ENCODE peak calls at places on chromosome 1, in six cellular contexts. S, H, Y, R, E and G are unnamed samples.

GRCh38 chr1:112619518-112620458 is at the start of gene CAPZA1:
- DNase-seq in H (peak; percentile 95), Y (peak; percentile 79), E (peak; percentile 61), R (peak; percentile 95), S (peak; percentile 90), G (peak; percentile 88)

GRCh38 chr1:186950547-186950946 is 121.8 kb downstream of the PLA2G4A start:
- DNase-seq in R (no peak), H (no peak), S (peak; percentile 31), E (no peak), Y (no peak), G (no peak)

GRCh38 chr1:220887202-220887867 is 8.1 kb downstream of the HLX start:
- DNase-seq in H (peak; percentile 75), Y (no peak), R (peak; percentile 57), E (no peak), S (no peak), G (peak; percentile 65)

GRCh38 chr1:41366428-41367101 is 5.3 kb downstream of the FOXO6 start:
- DNase-seq in Y (no peak), R (no peak), S (no peak), E (no peak), H (no peak), G (no peak)

GRCh38 chr1:108046021-108046420 is 81.0 kb upstream of the VAV3 start:
- DNase-seq in S (no peak), H (peak; percentile 72), R (no peak), Y (no peak), E (no peak), G (no peak)

GRCh38 chr1:36151845-36152203 is 2.5 kb upstream of the TRAPPC3 start:
- DNase-seq in R (no peak), H (no peak), S (no peak), Y (no peak), E (no peak), G (no peak)

GRCh38 chr1:53411541-53412152 is 47.6 kb upstream of the DMRTB1 start:
- DNase-seq in H (no peak), R (no peak), S (peak; percentile 25), Y (no peak), E (no peak), G (no peak)

GRCh38 chr1:212162635-212163034 is 122.6 kb upstream of the PPP2R5A start:
- DNase-seq in H (no peak), Y (no peak), R (peak; percentile 78), E (no peak), S (peak; percentile 80), G (no peak)

GRCh38 chr1:240691521-240692338 is 79.8 kb upstream of the GREM2 start:
- DNase-seq in S (peak; percentile 78), Y (peak; percentile 37), H (peak; percentile 80), E (peak; percentile 27), R (peak; percentile 63), G (peak; percentile 66)

GRCh38 chr1:235101558-235102258 is 26.9 kb downstream of the TOMM20 start:
- DNase-seq in Y (no peak), E (no peak), S (no peak), H (no peak), R (no peak), G (no peak)

GRCh38 chr1:87902830-87903614 is 574.3 kb downstream of the LMO4 start:
- DNase-seq in S (peak; percentile 73), Y (no peak), R (peak; percentile 95), H (no peak), E (no peak), G (no peak)

GRCh38 chr1:166062695-166063094 is 104.1 kb downstream of the FAM78B start:
- DNase-seq in Y (no peak), S (no peak), E (no peak), H (no peak), R (no peak), G (no peak)

GRCh38 chr1:68142461-68142860 is 89.9 kb downstream of the WLS start:
- DNase-seq in E (no peak), H (no peak), Y (no peak), S (peak; percentile 68), R (peak; percentile 54), G (no peak)

GRCh38 chr1:37892151-37893047 is 33.0 kb upstream of the MTF1 start:
- DNase-seq in S (peak; percentile 68), H (no peak), E (no peak), Y (no peak), R (peak; percentile 43), G (no peak)

GRCh38 chr1:236888126-236888525 is 93.0 kb downstream of the MTR start:
- DNase-seq in H (no peak), Y (no peak), R (no peak), S (no peak), E (no peak), G (no peak)

GRCh38 chr1:201302168-201302896 is 19.0 kb downstream of the PKP1 start:
- DNase-seq in E (no peak), Y (no peak), R (no peak), H (no peak), S (no peak), G (no peak)

GRCh38 chr1:153608742-153609584 is 4.0 kb downstream of the S100A16 start:
- DNase-seq in H (peak; percentile 83), E (peak; percentile 41), Y (peak; percentile 33), S (peak; percentile 95), R (peak; percentile 94), G (peak; percentile 91)

GRCh38 chr1:2564815-2565415 is 8.7 kb downstream of the TNFRSF14 start:
- DNase-seq in S (no peak), E (no peak), Y (no peak), R (no peak), H (no peak), G (no peak)

GRCh38 chr1:6506210-6507036 is 15.0 kb upstream of the PLEKHG5 start:
- DNase-seq in E (no peak), Y (no peak), H (no peak), S (no peak), R (no peak), G (no peak)

GRCh38 chr1:226062558-226063361 is at the start of gene H3-3A:
- DNase-seq in Y (peak; percentile 96), E (peak; percentile 82), H (peak; percentile 96), S (peak; percentile 90), R (peak; percentile 95), G (peak; percentile 95)

GRCh38 chr1:110600716-110601115 is 5.4 kb downstream of the KCNA2 start:
- DNase-seq in E (no peak), H (no peak), Y (no peak), R (no peak), S (no peak), G (no peak)

GRCh38 chr1:76219589-76219914 is 145.0 kb downstream of the ST6GALNAC3 start:
- DNase-seq in E (no peak), R (no peak), S (no peak), Y (no peak), H (no peak), G (no peak)

GRCh38 chr1:109485001-109485400 is 1.3 kb downstream of the ATXN7L2 start:
- DNase-seq in H (peak; percentile 48), E (no peak), S (no peak), R (no peak), Y (no peak), G (no peak)

GRCh38 chr1:53495608-53496345 is 36.6 kb downstream of the DMRTB1 start:
- DNase-seq in Y (no peak), E (no peak), R (no peak), S (peak; percentile 23), H (no peak), G (no peak)

DNA sequence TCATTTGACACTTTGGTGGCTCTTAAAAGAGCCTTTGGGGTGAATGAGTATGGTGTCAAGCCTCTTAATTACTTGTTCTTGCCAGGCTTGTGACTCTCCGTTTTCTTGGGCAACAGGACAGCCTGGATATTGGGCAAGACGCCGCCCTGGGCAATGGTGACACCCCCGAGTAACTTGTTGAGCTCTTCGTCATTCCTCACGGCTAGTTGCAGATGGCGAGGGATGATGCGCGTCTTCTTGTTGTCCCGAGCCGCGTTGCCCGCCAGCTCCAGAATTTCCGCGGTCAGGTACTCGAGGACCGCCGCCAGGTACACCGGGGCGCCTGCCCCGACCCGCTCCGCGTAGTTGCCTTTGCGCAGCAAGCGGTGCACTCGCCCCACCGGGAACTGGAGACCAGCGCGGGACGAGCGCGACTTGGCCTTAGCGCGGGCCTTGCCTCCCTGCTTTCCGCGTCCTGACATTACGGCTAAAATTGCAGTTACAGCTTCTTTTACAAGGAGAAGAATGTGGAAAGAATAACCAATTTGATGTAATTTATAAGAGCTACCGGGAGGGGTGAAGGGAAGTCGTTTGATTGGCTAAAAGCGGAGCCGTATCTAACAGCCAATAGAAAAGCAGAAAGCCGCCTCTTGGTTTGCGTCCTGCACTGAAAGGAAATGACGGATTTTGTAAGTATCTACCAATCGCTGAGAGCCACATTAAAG is 11.8 kb upstream of the BOLA1 start:
- DNase-seq in Y (peak; percentile 90), H (peak; percentile 99), R (peak; percentile 100), E (peak; percentile 88), S (peak; percentile 99), G (peak; percentile 91)
- H3K18ac ChIP-seq in Y (peak overlapping the region; percentile 96), H (peak overlapping the region; percentile 71), R (peak overlapping the region; percentile 88), E (peak overlapping the region; percentile 86), S (peak overlapping the region; percentile 71), G (peak overlapping the region; percentile 92)

GRCh38 chr1:183274836-183275235 is 88.8 kb downstream of the LAMC2 start:
- DNase-seq in E (no peak), Y (no peak), R (no peak), H (no peak), S (no peak), G (peak; percentile 14)
- H3K18ac ChIP-seq in E (no peak overlapping the region), Y (peak overlapping the region; percentile 62), R (no peak overlapping the region), H (peak overlapping the region; percentile 22), S (no peak overlapping the region), G (no peak overlapping the region)

DNA sequence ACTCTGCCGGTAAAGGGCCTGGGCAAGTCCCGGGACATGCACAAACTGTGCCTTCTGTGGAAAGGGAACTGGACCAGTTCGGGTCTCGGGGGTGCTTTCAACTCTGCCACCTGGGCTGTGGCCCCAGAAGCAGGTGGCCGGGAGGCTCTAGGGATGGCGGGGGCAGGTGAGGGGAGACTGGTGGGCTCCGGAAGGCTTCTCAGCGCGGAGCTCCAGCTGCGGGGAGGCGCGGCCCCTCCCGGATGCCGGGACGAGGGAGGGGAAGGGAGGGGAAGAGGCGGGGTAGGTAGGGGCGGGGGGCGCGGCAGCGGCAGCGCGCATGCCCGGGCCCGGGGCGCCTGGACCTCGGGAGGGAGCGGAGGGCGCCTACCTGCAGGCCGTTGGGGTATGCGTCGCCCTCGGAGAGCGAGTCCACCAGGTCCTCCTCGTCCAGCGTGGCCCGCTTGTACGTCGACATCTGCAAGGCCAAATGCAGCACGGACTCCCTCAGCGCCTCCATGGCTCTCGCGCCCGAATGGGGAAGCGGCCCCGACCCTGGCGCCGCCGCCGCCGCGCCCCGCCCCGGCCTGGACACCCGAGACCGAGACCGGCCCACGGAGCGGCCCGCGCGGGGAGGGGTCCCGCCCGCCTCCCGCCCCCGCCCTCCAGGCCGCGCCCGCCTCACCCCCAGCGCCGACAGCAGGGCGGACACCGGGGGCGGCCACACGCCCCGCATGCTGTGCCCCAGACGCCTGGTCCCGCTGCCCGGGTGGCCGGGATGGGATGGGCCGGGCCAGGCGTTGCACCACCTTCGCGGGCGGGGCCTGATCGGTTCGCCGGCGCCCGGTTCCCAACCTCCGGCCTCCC is at the start of gene ECE1:
- DNase-seq in S (no peak), R (peak; percentile 41), Y (no peak), H (peak; percentile 76), E (no peak), G (peak; percentile 82)
- H3K18ac ChIP-seq in S (peak within 1 kb of the TSS; percentile 51), R (peak within 1 kb of the TSS; percentile 99), Y (peak within 1 kb of the TSS; percentile 98), H (peak within 1 kb of the TSS; percentile 96), E (peak within 1 kb of the TSS; percentile 90), G (no peak within 1 kb of the TSS)

DNA sequence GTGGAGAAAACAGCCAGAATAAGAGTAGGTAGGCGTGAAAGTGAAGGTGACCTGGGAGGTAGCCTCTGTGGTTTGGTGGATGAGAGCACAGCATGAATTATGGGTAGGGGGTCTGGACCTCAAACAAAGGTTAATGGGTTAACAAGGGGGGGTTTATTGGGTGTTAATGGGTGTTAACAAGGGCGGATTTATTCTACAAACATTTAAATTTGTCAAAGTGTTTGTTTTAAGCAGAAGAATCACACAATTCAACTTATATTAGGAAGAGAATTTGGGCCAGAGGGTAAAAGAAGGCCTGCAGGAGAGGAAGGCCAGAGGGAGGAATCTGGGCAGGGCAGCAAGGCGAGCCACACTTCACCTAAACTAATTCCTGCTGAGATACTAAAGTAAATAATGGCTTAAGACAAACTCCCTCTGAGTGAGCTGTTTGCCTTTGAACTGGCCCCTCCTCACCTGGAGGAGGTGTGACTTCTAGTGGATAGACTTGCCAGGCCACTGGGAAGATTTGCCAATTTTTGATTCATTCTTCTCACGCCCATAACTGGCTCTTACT is 191.7 kb downstream of the GIPC2 start:
- DNase-seq in Y (no peak), E (peak; percentile 77), S (no peak), H (peak; percentile 89), R (no peak), G (peak; percentile 75)
- H3K18ac ChIP-seq in Y (no peak overlapping the region), E (no peak overlapping the region), S (no peak overlapping the region), H (no peak overlapping the region), R (no peak overlapping the region), G (no peak overlapping the region)